ENCODE peak calls at places on chromosomes 4 and X, in five cellular contexts. L is Panc1, B is AG10803, K is heart right ventricle, N is astrocyte of the spinal cord. F is an unnamed sample.
A peak's percentile ranks its signal among the peaks of the same experiment; 100 is the strongest.

GRCh38 chr4:13548059-13548983 is 4.0 kb upstream of the NKX3-2 start:
- DNase-seq in L (no peak), K (no peak), N (peak; percentile 32), B (no peak), F (no peak)

GRCh38 chr4:152992027-152992426 is 55.9 kb downstream of the FHDC1 start:
- DNase-seq in B (no peak), N (no peak), K (no peak), L (no peak), F (no peak)

GRCh38 chr4:786861-787300 is 39.0 kb downstream of the CPLX1 start:
- DNase-seq in B (no peak), L (no peak), K (peak; percentile 56), N (no peak), F (no peak)

GRCh38 chr4:39706829-39707511 is 9.0 kb downstream of the UBE2K start:
- DNase-seq in L (no peak), B (peak; percentile 55), K (no peak), N (no peak), F (no peak)

GRCh38 chr4:92791876-92792490 is 488.2 kb downstream of the GRID2 start:
- DNase-seq in K (no peak), B (no peak), L (no peak), N (no peak), F (no peak)

GRCh38 chr4:184396001-184396400 is 78.3 kb downstream of the IRF2 start:
- DNase-seq in N (peak; percentile 40), B (no peak), L (no peak), K (no peak), F (peak; percentile 55)

GRCh38 chr4:7852568-7853185 is 87.0 kb downstream of the AFAP1 start:
- DNase-seq in N (peak; percentile 87), B (no peak), K (no peak), L (no peak), F (no peak)

GRCh38 chr4:42371306-42372063 is 25.8 kb upstream of the SHISA3 start:
- DNase-seq in L (peak; percentile 13), B (peak; percentile 42), N (peak; percentile 70), K (peak; percentile 30), F (peak; percentile 46)

GRCh38 chr4:3270141-3270611 is 21.2 kb downstream of the MSANTD1 start:
- DNase-seq in N (no peak), K (peak; percentile 41), B (no peak), L (no peak), F (no peak)

GRCh38 chrX:154030266-154030665 is 10.6 kb upstream of the IRAK1 start:
- DNase-seq in N (no peak), K (no peak), L (no peak), B (no peak), F (no peak)

GRCh38 chrX:77505227-77505626 is 58.0 kb downstream of the FGF16 start:
- DNase-seq in K (no peak), L (no peak), B (peak; percentile 53), N (peak; percentile 25), F (no peak)

GRCh38 chrX:113868169-113868568 is 715.7 kb upstream of the HTR2C start:
- DNase-seq in K (no peak), B (no peak), N (no peak), L (no peak), F (no peak)

GRCh38 chrX:49844622-49845021 is 15.5 kb downstream of the PAGE4 start:
- DNase-seq in B (no peak), L (no peak), N (no peak), K (no peak), F (no peak)

GRCh38 chr4:183912585-183912984 is 7.5 kb downstream of the STOX2 start:
- DNase-seq in L (no peak), K (no peak), B (no peak), N (peak; percentile 46), F (no peak)

GRCh38 chrX:70134116-70134477 is 850 bp downstream of the IGBP1 start:
- DNase-seq in K (no peak), L (no peak), N (peak; percentile 1), B (peak; percentile 20), F (no peak)

GRCh38 chrX:129875669-129876068 is 30.3 kb upstream of the UTP14A start:
- DNase-seq in L (no peak), N (peak; percentile 81), B (peak; percentile 88), K (no peak), F (no peak)

GRCh38 chr4:760616-761015 is 55.0 kb downstream of the PCGF3 start:
- DNase-seq in B (no peak), N (no peak), L (no peak), K (no peak), F (no peak)

GRCh38 chr4:103075894-103076776 is at the start of gene SLC9B2:
- DNase-seq in L (no peak), K (peak; percentile 62), B (peak; percentile 70), N (peak; percentile 72), F (peak; percentile 38)

GRCh38 chr4:152328595-152328994 is 207.3 kb downstream of the FBXW7 start:
- DNase-seq in L (no peak), K (no peak), N (no peak), B (peak; percentile 67), F (no peak)

GRCh38 chr4:186204103-186204559 is 12.8 kb downstream of the CYP4V2 start:
- DNase-seq in N (no peak), B (no peak), K (no peak), L (no peak), F (no peak)

GRCh38 chrX:66680451-66680850 is 41.6 kb upstream of the EDA2R start:
- DNase-seq in L (no peak), B (peak; percentile 23), N (peak; percentile 36), K (no peak), F (no peak)

GRCh38 chrX:39859991-39860861 is 237.5 kb downstream of the BCOR start:
- DNase-seq in N (peak; percentile 67), K (peak; percentile 45), L (no peak), B (peak; percentile 36), F (peak; percentile 79)

GRCh38 chrX:51569561-51569960 is 49.2 kb downstream of the CENPVL3 start:
- DNase-seq in B (no peak), L (no peak), N (no peak), K (no peak), F (no peak)

GRCh38 chrX:153819398-153820083 is 10.8 kb downstream of the PDZD4 start:
- DNase-seq in K (no peak), B (no peak), L (no peak), N (no peak), F (no peak)

GRCh38 chr4:113635739-113636437 is 125.7 kb downstream of the CAMK2D start:
- DNase-seq in N (peak; percentile 68), K (peak; percentile 25), L (no peak), B (peak; percentile 82), F (no peak)

GRCh38 chr4:64430933-64431332 is 21.7 kb upstream of the TECRL start:
- DNase-seq in N (no peak), L (no peak), B (no peak), K (no peak), F (no peak)

GRCh38 chrX:133097031-133097430 is at the start of gene USP26:
- DNase-seq in B (no peak), K (no peak), N (no peak), L (no peak), F (no peak)

GRCh38 chrX:7996414-7996813 is 69.2 kb upstream of the PNPLA4 start:
- DNase-seq in L (peak; percentile 10), N (peak; percentile 35), K (peak; percentile 11), B (peak; percentile 23), F (no peak)

GRCh38 chr4:8846046-8846720 is 25.5 kb downstream of the HMX1 start:
- DNase-seq in K (no peak), N (no peak), B (no peak), L (no peak), F (no peak)

GRCh38 chr4:95728145-95728544 is 111.7 kb upstream of the PDHA2 start:
- DNase-seq in B (no peak), L (no peak), K (peak; percentile 9), N (peak; percentile 53), F (no peak)

GRCh38 chr4:107863850-107864371 is 39.2 kb downstream of the SGMS2 start:
- DNase-seq in B (no peak), K (peak; percentile 67), L (no peak), N (peak; percentile 47), F (no peak)

DNA sequence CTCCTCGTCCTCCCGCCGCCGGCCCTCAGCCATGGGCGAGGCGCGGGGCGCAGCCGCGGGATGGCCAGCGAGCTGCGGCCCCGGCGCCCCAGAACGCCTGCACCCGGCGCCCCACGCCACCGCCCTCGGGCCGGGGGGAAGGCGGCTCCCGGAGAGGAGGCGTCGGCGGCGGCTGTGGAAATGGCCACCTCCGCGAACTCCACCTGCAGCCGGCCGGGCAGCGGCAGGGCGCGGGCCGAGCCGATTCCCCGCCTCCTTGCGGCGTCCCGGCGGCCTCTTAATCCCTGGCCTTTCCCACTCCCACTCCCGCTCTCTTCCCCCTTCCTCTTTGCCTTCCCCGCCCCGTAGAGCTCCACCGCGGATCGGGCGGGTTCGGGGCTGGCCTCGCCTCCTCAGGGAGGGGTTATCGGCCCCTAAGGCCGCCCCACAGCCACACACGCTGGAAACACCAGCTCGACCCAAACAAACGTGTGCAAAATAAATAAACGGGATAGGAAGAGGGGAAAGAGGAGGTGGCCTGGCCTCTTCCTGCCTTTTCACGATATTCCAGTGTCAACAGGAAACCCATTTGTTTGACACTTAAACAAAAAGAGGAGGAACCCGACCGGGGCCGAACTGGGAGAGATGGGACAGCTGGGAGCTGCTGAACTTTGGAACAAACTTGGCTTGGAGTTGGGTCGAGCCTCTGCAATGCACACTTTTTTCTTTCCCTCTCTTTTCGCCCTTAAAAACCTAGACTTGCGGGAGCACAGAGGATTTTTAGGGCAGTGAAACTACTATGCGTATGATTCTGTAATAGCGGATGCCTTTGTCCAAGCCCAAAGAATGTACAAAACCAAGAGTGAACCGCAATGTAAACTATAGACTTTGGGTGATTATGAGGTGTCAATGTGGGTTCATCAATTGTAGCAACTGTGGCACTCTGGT is at the start of gene SH3D19:
- DNase-seq in B (peak; percentile 59), K (peak; percentile 77), N (peak; percentile 64), L (no peak), F (no peak)
- TF ChIP-seq CTCF in B (no peak), K (no peak), N (no peak), L (no peak), F (no peak)

DNA sequence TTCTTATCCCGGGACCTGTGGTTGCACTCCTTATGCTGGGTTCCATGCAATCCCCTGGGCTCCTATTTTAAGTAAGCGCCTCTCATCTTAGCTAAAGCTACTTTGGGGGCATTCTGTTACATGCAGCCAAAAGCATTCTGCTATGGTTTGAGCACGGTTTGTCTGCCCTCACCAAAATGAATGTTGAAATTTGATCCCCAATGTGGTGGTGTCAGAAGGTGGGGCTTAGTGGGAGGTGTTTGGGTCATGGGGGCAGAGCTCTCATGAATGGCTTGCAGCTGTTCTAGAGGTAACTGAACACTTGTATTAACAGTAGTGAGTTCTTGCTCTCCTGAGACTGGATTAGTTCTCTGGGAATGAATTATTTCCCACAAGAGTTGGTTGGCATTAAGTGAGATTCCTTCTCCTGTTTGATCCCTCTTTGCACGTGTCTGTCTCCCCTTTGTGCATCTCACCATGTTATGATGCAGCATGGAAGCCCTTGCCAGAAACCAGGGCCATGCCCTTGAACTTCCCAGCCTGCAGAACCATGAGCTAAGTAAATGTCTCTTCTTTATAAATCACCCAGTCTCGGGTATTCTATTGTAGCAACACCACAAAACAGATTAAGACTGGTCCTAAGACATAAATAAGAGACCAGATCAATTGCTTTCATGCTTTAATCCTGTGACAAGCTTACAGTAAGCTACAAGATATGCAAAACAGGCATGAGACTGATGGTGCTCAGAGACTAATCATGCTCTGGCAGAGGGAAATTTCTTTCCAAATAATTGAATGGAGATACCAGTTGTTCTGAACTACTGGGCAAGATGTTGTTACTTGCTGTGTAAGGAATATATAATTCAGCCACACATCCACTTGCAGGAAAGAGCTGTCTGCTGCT is 141.7 kb downstream of the TSPAN5 start:
- DNase-seq in B (peak; percentile 54), K (no peak), N (no peak), L (no peak), F (no peak)
- H3K4me3 ChIP-seq in B (no peak overlapping the region), K (no peak overlapping the region), N (no peak overlapping the region), L (no peak overlapping the region), F (no peak overlapping the region)

GRCh38 chr4:141375855-141376254 is 155.2 kb downstream of the ZNF330 start:
- DNase-seq in B (peak; percentile 92), N (peak; percentile 81), L (no peak), K (peak; percentile 4), F (no peak)
- TF ChIP-seq CTCF in B (peak; percentile 81), N (peak; percentile 63), L (peak; percentile 19), K (no peak), F (peak; percentile 19)

GRCh38 chr4:99947608-99948007 is 1.2 kb upstream of the DNAJB14 start:
- DNase-seq in B (no peak), K (no peak), N (no peak), L (no peak), F (no peak)
- H3K4me3 ChIP-seq in B (no peak overlapping the region), K (peak overlapping the region; percentile 95), N (no peak overlapping the region), L (peak overlapping the region; percentile 90), F (peak overlapping the region; percentile 95)

F was measured in GM12864.